ENCODE peak calls at places on chromosomes 4 and X, in ten cellular contexts. D is fibroblast of lung, A is SK-N-SH, G is HCT116, V is Karpas-422, Y is GM23248, O is IMR-90, T is MM.1S, R is neural progenitor cell, F is hepatocyte. S is an unnamed sample.

GRCh38 chrX:68703849-68704248 is 56.4 kb downstream of the STARD8 start:
- DNase-seq in D (no peak), A (no peak), G (no peak), V (no peak), Y (no peak), O (no peak), T (no peak), R (no peak), F (no peak), S (no peak)

GRCh38 chr4:19722404-19722803 is 529.3 kb upstream of the SLIT2 start:
- DNase-seq in D (no peak), A (no peak), G (no peak), V (no peak), Y (no peak), O (no peak), T (no peak), R (no peak), F (no peak), S (no peak)

GRCh38 chr4:141768954-141769353 is 132.6 kb downstream of the IL15 start:
- DNase-seq in D (peak), A (no peak), G (no peak), V (no peak), Y (peak), O (peak), T (no peak), R (no peak), F (no peak), S (no peak)

GRCh38 chr4:139557506-139558110 is 1.6 kb upstream of the SETD7 start:
- DNase-seq in D (no peak), A (no peak), G (no peak), V (peak), Y (no peak), O (no peak), T (no peak), R (peak), F (no peak), S (no peak)

GRCh38 chrX:57103489-57103888 is 17.9 kb downstream of the SPIN2B start:
- DNase-seq in D (peak), A (no peak), G (no peak), V (no peak), Y (no peak), O (no peak), T (no peak), R (no peak), F (no peak), S (no peak)

GRCh38 chr4:175622887-175623286 is 189.2 kb downstream of the GPM6A start:
- DNase-seq in D (peak), A (no peak), G (no peak), V (no peak), Y (no peak), O (no peak), T (peak), R (peak), F (no peak), S (no peak)

GRCh38 chrX:340121-340520 is 21.5 kb upstream of the GTPBP6 start:
- DNase-seq in D (no peak), A (no peak), G (no peak), V (no peak), Y (no peak), O (no peak), T (no peak), R (no peak), F (no peak), S (no peak)

GRCh38 chr4:71200944-71201533 is 137.8 kb upstream of the SLC4A4 start:
- DNase-seq in D (no peak), A (no peak), G (no peak), V (peak), Y (no peak), O (no peak), T (no peak), R (no peak), F (peak), S (no peak)

GRCh38 chr4:140126261-140126660 is 27.7 kb downstream of the MAML3 start:
- DNase-seq in D (no peak), A (no peak), G (no peak), V (no peak), Y (no peak), O (no peak), T (no peak), R (no peak), F (no peak), S (no peak)

GRCh38 chr4:40621229-40621591 is 8.5 kb downstream of the RBM47 start:
- DNase-seq in D (no peak), A (no peak), G (no peak), V (peak), Y (no peak), O (no peak), T (peak), R (no peak), F (no peak), S (no peak)

GRCh38 chr4:140789752-140790151 is 33.6 kb upstream of the TBC1D9 start:
- DNase-seq in D (no peak), A (no peak), G (no peak), V (no peak), Y (peak), O (peak), T (no peak), R (no peak), F (no peak), S (peak)

GRCh38 chrX:139739138-139739537 is 31.2 kb upstream of the MCF2 start:
- DNase-seq in D (peak), A (no peak), G (no peak), V (no peak), Y (peak), O (peak), T (peak), R (no peak), F (no peak), S (peak)

GRCh38 chr4:6668391-6668790 is 25.3 kb upstream of the S100P start:
- DNase-seq in D (peak), A (no peak), G (no peak), V (no peak), Y (peak), O (peak), T (no peak), R (no peak), F (no peak), S (no peak)

GRCh38 chrX:13647709-13648212 is 5.2 kb upstream of the TCEANC start:
- DNase-seq in D (peak), A (no peak), G (peak), V (no peak), Y (no peak), O (peak), T (no peak), R (no peak), F (peak), S (no peak)

GRCh38 chr4:101086801-101087586 is 260.3 kb downstream of the PPP3CA start:
- DNase-seq in D (no peak), A (no peak), G (no peak), V (no peak), Y (no peak), O (no peak), T (no peak), R (peak), F (no peak), S (no peak)

DNA sequence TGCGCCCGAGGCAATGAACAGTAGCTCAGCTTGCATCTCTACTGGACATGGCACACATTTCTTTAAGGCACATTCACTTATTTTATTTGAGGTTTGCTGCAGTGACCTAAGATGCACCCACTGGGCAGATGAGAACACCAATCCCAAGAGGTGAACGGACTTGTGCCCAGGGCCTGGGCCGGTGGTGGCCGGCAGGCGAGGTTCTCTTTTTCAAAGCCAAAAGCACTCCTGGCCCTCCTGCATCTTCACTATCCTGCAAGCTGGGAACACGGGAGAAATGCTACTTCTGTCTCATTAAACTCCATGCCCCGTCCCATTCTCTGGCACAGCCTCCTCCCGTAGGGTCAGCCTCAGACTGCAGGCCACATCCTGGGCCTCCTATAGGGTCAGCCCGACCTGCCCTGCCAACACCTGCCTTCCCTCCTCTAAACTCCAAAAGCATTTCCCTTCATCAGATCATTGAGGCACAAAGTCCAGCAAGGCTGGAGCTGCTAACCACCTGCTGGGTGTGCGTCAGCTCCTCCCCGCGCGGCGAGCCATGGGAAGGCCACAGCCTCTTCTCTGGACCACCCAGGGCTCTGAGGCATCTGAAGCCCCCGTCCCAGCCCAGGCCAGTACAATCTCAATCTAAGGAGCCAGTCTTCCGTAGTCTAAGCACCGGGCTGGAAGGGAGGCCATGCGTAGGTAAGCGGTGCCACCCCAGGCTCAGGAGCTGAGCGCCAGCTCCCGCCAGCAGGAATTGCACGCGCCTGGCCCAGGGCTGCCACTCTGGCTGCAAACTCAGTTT is 166.1 kb downstream of the AFAP1 start:
- DNase-seq in D (no peak), A (no peak), G (no peak), V (no peak), Y (no peak), O (no peak), T (no peak), R (no peak), F (no peak), S (no peak)
- H3K4me3 ChIP-seq in D (no peak), A (no peak), G (no peak), V (no peak), Y (no peak), O (no peak), T (no peak), R (no peak), F (no peak), S (no peak)

DNA sequence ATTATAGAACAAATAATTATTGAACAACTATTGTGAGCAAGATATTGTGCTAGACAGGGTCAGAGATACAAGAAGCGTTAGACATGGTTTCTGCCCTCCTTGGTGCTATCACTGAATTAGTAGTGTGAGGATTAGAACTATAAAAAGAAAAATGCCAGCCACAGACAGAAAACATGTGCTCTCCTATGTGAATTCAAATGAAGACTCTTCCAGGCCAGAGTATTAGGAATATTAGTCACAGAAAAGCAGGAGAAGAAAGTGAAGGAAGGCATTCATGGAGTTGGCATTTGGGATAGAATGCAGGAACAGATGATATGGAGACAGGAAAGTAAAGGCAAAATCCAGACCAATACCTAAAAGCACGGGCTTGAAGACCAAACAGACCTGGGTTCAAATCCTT is 179.6 kb upstream of the TENM3 start:
- DNase-seq in D (peak), A (no peak), G (no peak), V (no peak), Y (no peak), O (no peak), T (no peak), R (no peak), F (no peak), S (no peak)
- H3K4me2 ChIP-seq in D (no peak), A (no peak), G (no peak), V (no peak), Y (no peak), O (no peak), T (peak), R (no peak), F (no peak), S (no peak)

GRCh38 chr4:29553842-29554241 is 1166.3 kb upstream of the PCDH7 start:
- DNase-seq in D (peak), A (no peak), G (peak), V (no peak), Y (no peak), O (no peak), T (no peak), R (no peak), F (no peak), S (no peak)
- H2AFZ ChIP-seq in D (no peak), A (no peak), G (no peak), V (no peak), Y (no peak), O (no peak), T (no peak), R (no peak), F (no peak), S (no peak)

GRCh38 chr4:61380865-61381264 is 180.7 kb downstream of the ADGRL3 start:
- DNase-seq in D (no peak), A (no peak), G (no peak), V (no peak), Y (no peak), O (no peak), T (no peak), R (peak), F (no peak), S (no peak)
- H3K4me3 ChIP-seq in D (no peak), A (no peak), G (no peak), V (no peak), Y (no peak), O (no peak), T (no peak), R (no peak), F (no peak), S (no peak)

GRCh38 chr4:117331817-117332216 is 246.4 kb upstream of the TRAM1L1 start:
- DNase-seq in D (peak), A (no peak), G (no peak), V (no peak), Y (no peak), O (peak), T (no peak), R (no peak), F (no peak), S (no peak)
- H3K4me2 ChIP-seq in D (no peak), A (no peak), G (no peak), V (no peak), Y (no peak), O (no peak), T (no peak), R (no peak), F (no peak), S (no peak)

GRCh38 chrX:136271300-136271699 is 20.1 kb upstream of the MAP7D3 start:
- DNase-seq in D (no peak), A (no peak), G (no peak), V (peak), Y (no peak), O (no peak), T (no peak), R (no peak), F (no peak), S (no peak)
- H2AFZ ChIP-seq in D (no peak), A (no peak), G (no peak), V (no peak), Y (no peak), O (no peak), T (no peak), R (no peak), F (no peak), S (no peak)

DNA sequence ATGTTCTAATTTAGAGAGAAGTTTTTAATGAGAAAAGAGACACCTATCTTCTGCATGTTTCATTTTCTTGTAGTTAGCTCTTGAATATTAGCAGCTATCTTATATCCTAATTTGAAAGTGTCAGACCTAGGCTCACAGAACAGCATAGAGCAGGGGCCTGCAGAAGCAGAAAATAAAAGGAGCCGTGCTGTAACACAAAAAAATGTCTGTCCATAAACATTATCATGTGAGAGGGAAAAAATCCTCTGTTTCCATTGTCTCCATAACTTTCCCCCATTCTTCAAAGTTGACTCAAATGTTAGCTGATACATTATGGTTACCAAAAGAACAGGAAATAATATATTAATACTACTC is 329.2 kb upstream of the EPHA5 start:
- DNase-seq in D (no peak), A (no peak), G (no peak), V (no peak), Y (no peak), O (no peak), T (no peak), R (no peak), F (no peak), S (no peak)
- H3K4me3 ChIP-seq in D (no peak), A (peak), G (no peak), V (no peak), Y (no peak), O (no peak), T (no peak), R (peak), F (no peak), S (no peak)

DNA sequence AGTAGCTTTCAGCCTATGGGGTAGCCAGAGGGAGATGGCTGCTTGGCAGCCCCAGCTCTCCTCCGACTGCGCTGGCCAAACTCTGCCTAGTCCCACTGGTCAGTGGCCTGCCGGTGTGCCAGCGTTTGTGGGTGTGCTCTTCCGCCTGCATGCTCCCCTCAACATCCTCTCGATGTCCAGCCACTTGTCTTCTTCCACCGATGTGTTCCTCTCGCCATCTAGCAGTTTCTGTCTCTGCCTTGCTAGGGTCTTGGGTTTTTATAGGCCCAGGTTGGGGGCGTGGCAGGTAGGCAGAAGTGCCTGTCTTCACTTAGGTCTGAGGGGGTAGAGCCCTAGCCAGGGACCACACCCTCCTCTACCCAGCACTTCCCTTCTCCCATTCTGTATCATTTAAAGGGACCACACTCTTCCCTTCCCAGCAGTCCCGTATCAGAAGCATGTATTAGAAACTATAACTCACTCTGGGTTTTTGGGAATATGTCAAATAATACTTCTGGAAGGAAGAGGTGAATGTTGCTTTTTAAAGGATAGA is 124.4 kb downstream of the KDM6A start:
- DNase-seq in D (no peak), A (no peak), G (no peak), V (no peak), Y (no peak), O (no peak), T (peak), R (no peak), F (no peak), S (no peak)
- H3K4me2 ChIP-seq in D (no peak), A (no peak), G (no peak), V (no peak), Y (no peak), O (no peak), T (peak), R (no peak), F (no peak), S (no peak)